ENCODE peak calls at places on chromosomes 4 and X, in four cellular contexts. W is lung, L is AG10803, K is left ventricle myocardium inferior. V is an unnamed sample.
A peak's percentile ranks its signal among the peaks of the same experiment; 100 is the strongest.

GRCh38 chrX:67717571-67717970 is 173.8 kb downstream of the AR start:
- DNase-seq in W (no peak), L (no peak), K (no peak), V (no peak)

GRCh38 chrX:17679261-17679660 is 58.0 kb upstream of the SCML1 start:
- DNase-seq in W (no peak), L (no peak), K (no peak), V (no peak)

GRCh38 chr4:158172558-158173258 is at the start of gene GASK1B:
- DNase-seq in W (no peak), L (peak; percentile 65), K (no peak), V (no peak)

GRCh38 chr4:26782168-26782829 is 78.3 kb upstream of the STIM2 start:
- DNase-seq in W (no peak), L (no peak), K (no peak), V (no peak)

GRCh38 chr4:71713611-71714203 is 70.2 kb downstream of the GC start:
- DNase-seq in W (no peak), L (peak; percentile 72), K (no peak), V (no peak)

GRCh38 chrX:49001521-49002090 is 458 bp downstream of the GRIPAP1 start:
- DNase-seq in W (peak; percentile 29), L (peak; percentile 30), K (no peak), V (peak; percentile 26)

GRCh38 chr4:75924309-75924708 is 16.5 kb downstream of the NAAA start:
- DNase-seq in W (no peak), L (peak; percentile 9), K (no peak), V (no peak)

GRCh38 chrX:7146703-7147430 is 645 bp upstream of the STS start:
- DNase-seq in W (peak; percentile 51), L (no peak), K (no peak), V (no peak)

GRCh38 chrX:139889760-139890159 is 43.1 kb downstream of the ATP11C start:
- DNase-seq in W (no peak), L (peak; percentile 35), K (no peak), V (no peak)

GRCh38 chr4:55757356-55758024 is 62.1 kb upstream of the EXOC1L start:
- DNase-seq in W (no peak), L (no peak), K (no peak), V (no peak)

DNA sequence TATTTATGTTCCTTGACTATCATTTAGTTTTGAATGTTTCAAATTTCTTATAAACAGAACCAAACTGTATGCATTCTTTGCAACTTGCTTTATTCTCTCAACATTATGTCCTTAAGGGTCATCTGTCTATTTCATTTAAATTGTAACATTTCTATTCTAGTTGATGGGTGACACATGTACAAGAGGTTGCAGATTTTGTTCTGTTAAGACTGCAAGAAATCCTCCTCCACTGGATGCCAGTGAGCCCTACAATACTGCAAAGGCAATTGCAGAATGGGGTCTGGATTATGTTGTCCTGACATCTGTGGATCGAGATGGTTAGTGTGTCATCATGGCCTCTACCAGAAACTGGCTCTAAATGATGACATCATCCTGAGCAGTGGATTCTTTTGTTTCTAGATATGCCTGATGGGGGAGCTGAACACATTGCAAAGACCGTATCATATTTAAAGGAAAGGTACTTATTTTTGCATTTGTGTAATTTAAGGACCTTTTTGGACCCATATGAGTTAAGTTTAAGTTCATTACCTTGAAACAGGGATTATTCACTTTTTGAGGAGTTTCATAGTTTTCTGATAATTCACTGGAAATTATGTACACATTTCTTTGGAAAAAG is 6.1 kb downstream of the LIAS start:
- DNase-seq in W (no peak), L (peak; percentile 74), K (no peak), V (no peak)
- TF ChIP-seq CTCF in W (no peak), L (peak; percentile 36), K (no peak), V (no peak)

DNA sequence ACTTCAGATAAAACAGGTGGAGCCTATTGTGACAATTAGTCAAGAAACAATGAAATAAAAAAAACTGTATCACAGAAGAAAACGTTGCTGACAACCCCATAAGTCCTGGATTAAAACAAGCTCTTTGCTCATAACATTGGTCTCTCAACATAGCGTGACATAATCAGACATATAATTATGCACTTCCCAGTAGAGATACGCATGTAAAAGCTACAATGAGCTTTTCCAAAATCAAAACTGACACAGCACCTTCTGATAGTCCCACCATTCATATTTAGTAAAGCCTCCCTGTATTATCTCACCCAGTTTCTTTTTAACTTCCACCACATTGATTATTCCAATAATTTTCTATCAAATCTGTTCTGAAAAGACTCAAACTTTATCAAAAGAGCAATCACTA is 372.1 kb upstream of the SMIM31 start:
- DNase-seq in W (no peak), L (no peak), K (no peak), V (no peak)
- H3K4me3 ChIP-seq in W (no peak overlapping the region), L (no peak overlapping the region), K (no peak overlapping the region), V (no peak overlapping the region)

DNA sequence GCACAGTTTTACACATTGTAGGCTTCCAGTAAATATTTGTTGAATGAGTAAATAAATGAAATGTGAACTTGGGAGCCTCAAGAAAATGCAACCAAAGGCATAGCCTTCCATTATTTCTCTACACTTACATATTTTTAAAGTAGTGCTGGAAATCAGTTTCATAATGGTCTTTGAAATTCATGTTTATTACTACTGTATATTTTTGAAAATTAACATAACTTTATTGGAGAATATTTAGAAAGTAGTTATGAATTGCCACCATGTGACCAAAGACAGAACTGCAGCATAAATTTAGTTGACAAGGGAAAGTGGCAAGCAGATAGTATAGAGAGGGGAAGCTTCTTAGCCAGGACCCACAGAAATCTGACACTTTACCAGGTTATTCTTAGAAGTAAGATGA is 6.4 kb downstream of the TCEAL8 start:
- DNase-seq in W (no peak), L (peak; percentile 2), K (no peak), V (no peak)
- TF ChIP-seq CTCF in W (no peak), L (peak; percentile 43), K (peak; percentile 50), V (peak; percentile 31)

GRCh38 chr4:155757745-155758265 is 1.0 kb upstream of the GUCY1B1 start:
- DNase-seq in W (no peak), L (no peak), K (no peak), V (no peak)

GRCh38 chr4:155759372-155760252 is 791 bp downstream of the GUCY1B1 start:
- DNase-seq in W (peak; percentile 48), L (peak; percentile 8), K (peak; percentile 86), V (no peak)

GRCh38 chr4:155761047-155761446 is 2.2 kb downstream of the GUCY1B1 start:
- DNase-seq in W (no peak), L (no peak), K (no peak), V (no peak)

GRCh38 chr4:155761916-155762315 is 3.1 kb downstream of the GUCY1B1 start:
- DNase-seq in W (no peak), L (no peak), K (no peak), V (no peak)

GRCh38 chr4:155758500-155759371 is at the start of gene GUCY1B1:
- DNase-seq in W (peak; percentile 94), L (peak; percentile 94), K (peak; percentile 97), V (peak; percentile 10)
- H3K4me3 ChIP-seq in W (peak within 1 kb of the TSS; percentile 68), L (peak within 1 kb of the TSS; percentile 65), K (peak within 1 kb of the TSS; percentile 91), V (no peak within 1 kb of the TSS)

GRCh38 chr4:119785963-119786362 is 157.4 kb upstream of the PDE5A start:
- DNase-seq in W (no peak), L (peak; percentile 22), K (no peak), V (no peak)
- TF ChIP-seq CTCF in W (no peak), L (peak; percentile 48), K (peak; percentile 54), V (no peak)

GRCh38 chr4:174012135-174012923 is 271.1 kb downstream of the FBXO8 start:
- DNase-seq in W (no peak), L (no peak), K (no peak), V (no peak)
- H3K4me3 ChIP-seq in W (no peak overlapping the region), L (no peak overlapping the region), K (no peak overlapping the region), V (no peak overlapping the region)

GRCh38 chr4:40299704-40300336 is 35.3 kb upstream of the CHRNA9 start:
- DNase-seq in W (no peak), L (no peak), K (no peak), V (no peak)
- TF ChIP-seq CTCF in W (no peak), L (no peak), K (no peak), V (no peak)

GRCh38 chr4:185532795-185533324 is 2.4 kb downstream of the PDLIM3 start:
- DNase-seq in W (no peak), L (no peak), K (no peak), V (no peak)

GRCh38 chr4:185535818-185536729 is 767 bp upstream of the PDLIM3 start:
- DNase-seq in W (no peak), L (peak; percentile 8), K (peak; percentile 47), V (no peak)

GRCh38 chr4:185534850-185535761 is at the start of gene PDLIM3:
- DNase-seq in W (peak; percentile 42), L (no peak), K (peak; percentile 75), V (no peak)

GRCh38 chr4:185532327-185532726 is 3.0 kb downstream of the PDLIM3 start:
- DNase-seq in W (no peak), L (no peak), K (no peak), V (no peak)

DNA sequence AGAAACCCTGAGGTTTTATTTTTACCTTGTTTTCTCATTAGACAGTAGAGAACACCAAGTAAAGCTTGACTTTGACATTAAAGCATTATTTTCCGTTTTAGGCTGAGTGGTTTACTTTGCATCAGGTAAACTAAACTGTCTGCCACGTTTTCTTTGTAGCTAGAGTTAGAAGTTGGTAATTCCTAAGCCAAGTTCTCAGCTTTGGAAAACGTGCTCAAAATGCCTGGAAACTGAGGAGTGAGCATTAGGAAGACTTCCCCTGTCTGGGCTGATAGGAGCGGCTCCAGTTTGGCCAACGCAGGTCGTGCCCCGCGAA is 815 bp downstream of the PDLIM3 start:
- DNase-seq in W (no peak), L (no peak), K (no peak), V (no peak)
- H3K4me3 ChIP-seq in W (peak overlapping the region; percentile 74), L (peak overlapping the region; percentile 38), K (peak overlapping the region; percentile 86), V (peak overlapping the region; percentile 38)

GRCh38 chrX:94752434-94753169 is 1078.6 kb downstream of the FAM133A start:
- DNase-seq in W (peak; percentile 63), L (no peak), K (no peak), V (no peak)

GRCh38 chrX:94751611-94752010 is 1077.6 kb downstream of the FAM133A start:
- DNase-seq in W (no peak), L (no peak), K (no peak), V (no peak)
- TF ChIP-seq CTCF in W (no peak), L (no peak), K (peak; percentile 17), V (no peak)

DNA sequence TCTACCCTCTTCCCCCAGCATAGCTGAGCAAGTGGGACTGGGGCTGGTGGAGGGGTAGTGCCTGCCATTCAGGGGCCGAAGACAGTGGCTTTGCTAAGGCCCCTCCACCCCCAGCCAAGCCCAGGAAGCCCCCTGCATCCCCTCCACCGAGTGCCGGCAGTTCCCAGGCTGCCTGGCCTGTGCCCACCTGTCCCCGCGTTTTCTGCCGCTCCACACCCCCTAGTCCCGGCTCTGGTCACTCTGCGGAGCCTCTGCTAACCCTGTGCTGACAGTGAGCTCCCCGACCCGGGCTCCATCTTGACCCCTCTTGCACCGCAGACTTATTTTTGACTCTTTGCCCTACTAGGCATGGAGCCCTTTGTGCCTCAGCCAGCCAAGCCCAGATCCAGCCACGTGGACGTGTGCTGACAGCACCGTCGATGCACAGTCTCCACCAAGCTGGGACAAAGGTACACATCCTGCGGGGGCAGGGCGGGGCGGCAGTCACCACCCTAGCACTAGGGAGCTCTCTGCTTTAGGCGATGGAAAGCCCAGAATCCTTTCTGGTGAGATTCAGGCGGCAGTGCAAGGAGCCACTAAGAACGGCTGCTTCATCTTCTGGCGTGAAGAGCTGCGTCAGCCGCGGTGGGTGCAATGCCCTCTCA is 96.6 kb downstream of the PHKA2 start:
- DNase-seq in W (no peak), L (no peak), K (peak; percentile 61), V (no peak)
- H3K4me3 ChIP-seq in W (peak overlapping the region; percentile 3), L (no peak overlapping the region), K (peak overlapping the region; percentile 64), V (peak overlapping the region; percentile 54)